ENCODE peak calls at places on chromosome 9, in seven cellular contexts. F is transverse colon; V is fibroblast of lung; B is effector memory CD4-positive, alpha-beta T cell; S is CD8-positive, alpha-beta memory T cell; U is kidney epithelial cell; Q is PC-9. K is an unnamed sample. For H3K27me3, the result is how much of the 10 kb centered on the place peaks cover.

GRCh38 chr9:78074385-78075291 is 43.0 kb upstream of the GNAQ start:
- DNase-seq in V (peak), B (no peak), U (no peak), F (no peak), Q (no peak), S (no peak), K (no peak)

GRCh38 chr9:6877671-6878161 is 119.9 kb downstream of the KDM4C start:
- DNase-seq in B (no peak), Q (no peak), F (no peak), S (no peak), U (peak), V (peak), K (peak)

GRCh38 chr9:2181794-2182193 is 166.6 kb downstream of the SMARCA2 start:
- DNase-seq in S (no peak), U (no peak), B (no peak), Q (peak), V (no peak), F (peak), K (peak)

GRCh38 chr9:121373401-121373769 is 3.3 kb upstream of the STOM start:
- DNase-seq in Q (no peak), U (no peak), V (no peak), S (no peak), B (no peak), F (no peak), K (no peak)

GRCh38 chr9:88578486-88579362 is 43.7 kb downstream of the NXNL2 start:
- DNase-seq in U (peak), S (peak), Q (peak), V (peak), F (peak), B (peak), K (peak)

GRCh38 chr9:92138157-92138959 is 23.1 kb upstream of the SPTLC1 start:
- DNase-seq in U (no peak), V (peak), F (peak), Q (peak), B (peak), S (peak), K (peak)

GRCh38 chr9:14262836-14263235 is 51.1 kb downstream of the NFIB start:
- DNase-seq in F (no peak), U (no peak), B (no peak), S (no peak), V (no peak), Q (no peak), K (no peak)

GRCh38 chr9:114465417-114465816 is 39.9 kb downstream of the WHRN start:
- DNase-seq in V (no peak), U (no peak), Q (no peak), S (no peak), B (no peak), F (no peak), K (no peak)

GRCh38 chr9:91817493-91818225 is 132.4 kb downstream of the ROR2 start:
- DNase-seq in S (no peak), B (no peak), Q (no peak), V (peak), F (no peak), U (no peak), K (no peak)

GRCh38 chr9:9754186-9754585 is 858.6 kb downstream of the PTPRD start:
- DNase-seq in F (no peak), S (no peak), U (peak), Q (no peak), B (no peak), V (peak), K (no peak)

GRCh38 chr9:96299823-96300222 is 2.2 kb downstream of the HSD17B3 start:
- DNase-seq in U (peak), S (no peak), F (no peak), Q (peak), V (peak), B (no peak), K (no peak)

GRCh38 chr9:89419978-89420394 is 77.9 kb downstream of the SEMA4D start:
- DNase-seq in S (no peak), U (no peak), V (no peak), Q (no peak), B (no peak), F (no peak), K (no peak)

GRCh38 chr9:113247640-113248039 is 26.3 kb downstream of the SLC31A1 start:
- DNase-seq in U (no peak), V (no peak), F (no peak), S (no peak), Q (no peak), B (no peak), K (no peak)

GRCh38 chr9:14400658-14400995 is 86.7 kb upstream of the NFIB start:
- DNase-seq in V (peak), F (peak), B (no peak), S (no peak), Q (peak), U (no peak), K (no peak)

GRCh38 chr9:251398-251797 is 36.7 kb downstream of the DOCK8 start:
- DNase-seq in F (no peak), Q (no peak), S (no peak), B (no peak), U (no peak), V (no peak), K (no peak)

GRCh38 chr9:129182122-129182521 is 4.1 kb upstream of the IER5L start:
- DNase-seq in S (no peak), Q (no peak), B (no peak), U (no peak), V (no peak), F (no peak), K (no peak)

GRCh38 chr9:4980046-4980727 is 4.9 kb upstream of the JAK2 start:
- DNase-seq in Q (no peak), S (no peak), V (no peak), U (no peak), B (no peak), F (no peak), K (no peak)

GRCh38 chr9:129282308-129283211 is 104.5 kb upstream of the IER5L start:
- DNase-seq in F (peak), U (no peak), B (no peak), V (no peak), S (no peak), Q (no peak), K (no peak)

GRCh38 chr9:109499631-109500120 is 1.6 kb upstream of the PTPN3 start:
- DNase-seq in B (no peak), F (peak), U (no peak), Q (peak), V (peak), S (no peak), K (peak)

GRCh38 chr9:129330711-129331279 is 152.7 kb upstream of the IER5L start:
- DNase-seq in V (peak), Q (no peak), S (no peak), B (no peak), F (no peak), U (no peak), K (no peak)

GRCh38 chr9:1001838-1002237 is 25.4 kb downstream of the DMRT3 start:
- DNase-seq in V (no peak), Q (no peak), F (no peak), S (no peak), B (no peak), U (no peak), K (no peak)

GRCh38 chr9:88106492-88106891 is 31.8 kb downstream of the SPATA31C2 start:
- DNase-seq in F (peak), B (no peak), V (peak), U (no peak), Q (peak), S (no peak), K (no peak)

GRCh38 chr9:113614843-113615648 is 151.5 kb downstream of the RGS3 start:
- DNase-seq in S (no peak), B (no peak), F (no peak), V (peak), U (no peak), Q (no peak), K (no peak)

GRCh38 chr9:96150324-96151023 is 151.5 kb downstream of the HSD17B3 start:
- DNase-seq in U (no peak), F (peak), Q (no peak), S (peak), B (no peak), V (peak), K (no peak)

GRCh38 chr9:133939845-133940244 is 52.3 kb downstream of the VAV2 start:
- DNase-seq in V (no peak), F (no peak), U (no peak), Q (no peak), S (no peak), B (no peak), K (no peak)

GRCh38 chr9:127402401-127403090 is 5.6 kb downstream of the SLC2A8 start:
- DNase-seq in F (no peak), S (no peak), B (no peak), U (no peak), V (no peak), Q (no peak), K (no peak)

GRCh38 chr9:100426532-100427365 is at the start of gene MSANTD3:
- DNase-seq in U (no peak), V (peak), S (peak), Q (peak), B (peak), F (peak), K (peak)

GRCh38 chr9:33029106-33029788 is 4.2 kb downstream of the DNAJA1 start:
- DNase-seq in F (no peak), B (no peak), Q (no peak), U (no peak), S (no peak), V (peak), K (peak)

GRCh38 chr9:116978155-116978554 is 291.1 kb downstream of the TRIM32 start:
- DNase-seq in V (no peak), F (no peak), Q (no peak), B (no peak), S (no peak), U (peak), K (no peak)

GRCh38 chr9:127360205-127360604 is 36.8 kb upstream of the SLC2A8 start:
- DNase-seq in U (no peak), F (no peak), V (no peak), S (no peak), B (no peak), Q (no peak), K (no peak)

GRCh38 chr9:15735083-15735974 is 182.5 kb downstream of the CCDC171 start:
- DNase-seq in U (peak), V (peak), Q (peak), B (no peak), S (no peak), F (no peak), K (no peak)

GRCh38 chr9:12719431-12719830 is 26.2 kb downstream of the TYRP1 start:
- DNase-seq in S (no peak), Q (no peak), B (no peak), U (no peak), F (no peak), V (peak), K (no peak)

GRCh38 chr9:137026828-137027227 is 1.2 kb downstream of the ABCA2 start:
- DNase-seq in F (no peak), Q (no peak), S (no peak), B (no peak), V (no peak), U (no peak), K (no peak)

GRCh38 chr9:91033802-91034201 is 232.2 kb downstream of the SYK start:
- DNase-seq in V (no peak), B (peak), S (peak), Q (no peak), F (peak), U (no peak), K (no peak)

GRCh38 chr9:21970800-21971620 is 23.2 kb downstream of the CDKN2A start:
- DNase-seq in U (no peak), S (no peak), F (no peak), Q (no peak), B (no peak), V (no peak), K (no peak)

GRCh38 chr9:13665418-13666066 is 386.1 kb upstream of the MPDZ start:
- DNase-seq in U (no peak), Q (no peak), F (no peak), B (no peak), S (no peak), V (peak), K (no peak)

GRCh38 chr9:127451681-127452480 is 571 bp downstream of the LRSAM1 start:
- DNase-seq in U (no peak), F (peak), B (peak), V (peak), Q (peak), S (peak), K (peak)

GRCh38 chr9:133957328-133957727 is 34.8 kb downstream of the VAV2 start:
- DNase-seq in S (no peak), V (no peak), Q (no peak), B (no peak), U (no peak), F (no peak), K (no peak)

GRCh38 chr9:83955985-83956287 is 24.1 kb downstream of the HNRNPK start:
- DNase-seq in Q (no peak), V (no peak), F (no peak), S (no peak), U (no peak), B (no peak), K (no peak)

GRCh38 chr9:17900604-17901003 is 321.7 kb downstream of the SH3GL2 start:
- DNase-seq in F (no peak), V (no peak), Q (no peak), U (no peak), B (no peak), S (no peak), K (no peak)

DNA sequence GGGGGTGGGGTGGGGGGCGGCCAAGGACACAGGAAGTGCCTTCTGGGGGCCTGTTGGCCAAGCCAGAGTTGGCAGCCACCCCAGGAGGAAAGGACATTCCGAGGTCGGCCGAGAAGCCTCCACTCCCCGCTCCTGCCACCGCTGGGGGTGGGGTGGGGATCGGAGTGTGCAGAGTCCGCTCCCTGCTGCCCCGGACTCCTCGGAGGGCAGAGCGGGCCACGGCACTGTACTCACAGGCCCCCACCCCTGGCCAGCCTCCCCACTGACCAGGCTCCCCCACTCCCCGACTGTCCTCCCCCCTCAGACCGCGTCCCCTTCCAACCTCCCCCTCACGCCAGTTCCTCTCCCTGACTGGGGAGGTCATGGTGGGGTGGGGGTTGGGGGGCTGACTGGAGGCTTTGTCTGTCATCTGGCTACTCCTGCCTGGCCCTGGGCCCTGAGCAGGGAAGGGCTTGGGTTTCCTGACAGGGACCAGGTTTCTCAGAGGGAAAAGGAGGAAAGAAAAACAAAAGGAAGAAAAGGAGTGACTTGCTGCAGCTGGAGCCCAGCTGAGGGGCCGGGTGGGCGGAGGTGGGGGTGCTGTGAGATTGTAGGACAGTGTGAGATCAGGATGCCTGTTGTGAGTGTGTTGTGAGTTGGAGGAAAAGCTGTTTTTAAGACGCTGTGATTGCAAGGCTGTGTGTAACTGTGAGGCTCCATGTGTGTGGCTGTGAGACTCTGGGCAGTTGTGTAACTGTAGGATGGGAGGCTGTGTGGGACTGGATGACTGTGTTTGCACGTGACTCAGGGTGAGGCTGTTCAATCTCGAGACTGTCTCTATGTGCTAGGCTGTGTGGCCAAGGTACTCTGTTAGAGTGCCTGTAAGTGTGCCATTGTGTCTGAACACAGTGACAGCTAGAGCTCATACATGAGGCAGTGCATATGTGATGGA is 29.6 kb downstream of the CNTFR start:
- DNase-seq in U (peak), V (peak), B (no peak), S (no peak), Q (no peak), F (peak), K (no peak)
- H3K27me3 ChIP-seq in U (half or more), V (under half), B (under half), S (under half), Q (under half), F (under half), K (under half)

GRCh38 chr9:93954436-93955355 is at the start of gene BARX1:
- DNase-seq in V (no peak), F (no peak), Q (no peak), S (no peak), B (no peak), U (no peak), K (no peak)
- H3K4me3 ChIP-seq in V (no peak), F (peak), Q (no peak), S (no peak), B (peak), U (no peak), K (no peak)

GRCh38 chr9:77014597-77015263 is 4.7 kb upstream of the FOXB2 start:
- DNase-seq in S (no peak), V (no peak), B (no peak), F (no peak), U (no peak), Q (no peak), K (no peak)

GRCh38 chr9:77013932-77014596 is 5.4 kb upstream of the FOXB2 start:
- DNase-seq in V (no peak), Q (no peak), S (no peak), U (no peak), F (no peak), B (no peak), K (no peak)

GRCh38 chr9:77010527-77010926 is 8.9 kb upstream of the FOXB2 start:
- DNase-seq in S (no peak), U (no peak), Q (no peak), B (no peak), F (no peak), V (no peak), K (no peak)

GRCh38 chr9:77013186-77013931 is 6.1 kb upstream of the FOXB2 start:
- DNase-seq in S (no peak), V (no peak), F (no peak), Q (no peak), U (no peak), B (no peak), K (no peak)

GRCh38 chr9:77011973-77012817 is 7.3 kb upstream of the FOXB2 start:
- DNase-seq in F (peak), S (peak), V (no peak), U (no peak), B (peak), Q (no peak), K (no peak)
- H3K27me3 ChIP-seq in F (half or more), S (under half), V (half or more), U (half or more), B (under half), Q (under half), K (under half)

DNA sequence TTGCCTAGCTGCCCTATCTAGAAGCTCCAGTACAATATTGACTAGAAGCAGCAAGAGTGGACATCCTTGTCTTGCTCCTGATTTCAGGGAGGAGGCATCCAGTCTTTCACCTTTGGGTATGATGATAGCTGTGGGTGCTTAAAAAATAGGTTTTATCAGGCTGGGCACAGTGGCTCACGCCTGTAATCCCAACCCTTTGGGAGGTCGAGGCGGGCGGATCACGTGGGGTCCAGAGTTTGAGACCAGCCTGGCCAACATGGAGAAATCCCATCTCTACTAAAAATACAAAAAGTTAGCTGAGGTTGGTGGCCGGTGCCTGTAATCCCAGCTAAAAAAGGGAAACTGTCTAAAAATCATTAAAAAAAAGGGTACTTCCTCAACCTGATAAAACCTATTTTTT is 2.0 kb upstream of the CAMSAP1 start:
- DNase-seq in B (no peak), F (no peak), S (no peak), V (no peak), Q (no peak), U (no peak), K (peak)
- H3K4me3 ChIP-seq in B (no peak), F (no peak), S (peak), V (no peak), Q (no peak), U (no peak), K (no peak)

GRCh38 chr9:130908878-130909356 is 12.3 kb upstream of the QRFP start:
- DNase-seq in V (no peak), S (no peak), F (no peak), Q (no peak), B (no peak), U (no peak), K (no peak)
- H3K27me3 ChIP-seq in V (under half), S (half or more), F (under half), Q (under half), B (under half), U (under half), K (under half)

GRCh38 chr9:131731237-131731995 is 8.5 kb downstream of the RAPGEF1 start:
- DNase-seq in Q (no peak), V (peak), B (no peak), U (no peak), S (no peak), F (no peak), K (no peak)

GRCh38 chr9:131727795-131728545 is 11.9 kb downstream of the RAPGEF1 start:
- DNase-seq in V (peak), Q (no peak), U (no peak), S (no peak), F (no peak), B (no peak), K (no peak)

GRCh38 chr9:131727184-131727785 is 12.6 kb downstream of the RAPGEF1 start:
- DNase-seq in Q (no peak), U (no peak), S (no peak), F (no peak), B (no peak), V (peak), K (no peak)

GRCh38 chr9:131728961-131729360 is 10.9 kb downstream of the RAPGEF1 start:
- DNase-seq in Q (no peak), S (peak), F (peak), U (no peak), V (no peak), B (peak), K (no peak)

DNA sequence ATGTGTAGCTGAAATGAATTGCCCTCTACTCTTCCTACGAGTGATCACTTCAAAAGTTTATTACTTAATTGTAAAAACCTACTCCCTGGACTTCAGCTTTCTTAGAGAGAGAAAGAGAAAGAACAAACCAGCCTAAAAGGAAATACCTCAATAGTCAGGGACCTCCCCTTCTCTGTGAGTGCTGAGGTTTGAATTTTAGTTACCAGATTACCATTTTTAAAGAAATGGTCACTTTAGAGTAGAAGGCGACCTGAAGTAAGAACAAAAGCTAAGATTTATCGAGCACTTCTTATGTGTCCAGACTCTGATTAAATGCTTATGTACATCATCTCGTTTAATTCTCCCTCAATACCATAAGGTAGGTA is 11.3 kb downstream of the RAPGEF1 start:
- DNase-seq in V (no peak), Q (no peak), B (no peak), U (no peak), F (no peak), S (no peak), K (no peak)
- H3K4me3 ChIP-seq in V (no peak), Q (no peak), B (peak), U (no peak), F (no peak), S (peak), K (no peak)

K was measured in Caco-2.